ENCODE peak calls at places on chromosome 15, in eight cellular contexts. K is fibroblast of lung, T is HepG2, P is mammary epithelial cell, Y is DND-41, M is HCT116, N is hepatocyte, B is neural progenitor cell. F is an unnamed sample.

GRCh38 chr15:29569533-29570092 is 252.7 kb downstream of the TJP1 start:
- DNase-seq in M (no peak), K (no peak), Y (no peak), T (no peak), P (no peak), N (no peak), B (peak; percentile 69), F (no peak)

GRCh38 chr15:41975679-41976078 is 3.3 kb upstream of the EHD4 start:
- DNase-seq in Y (no peak), M (no peak), K (no peak), T (no peak), B (no peak), N (no peak), P (no peak), F (no peak)

GRCh38 chr15:50135123-50135541 is 16.1 kb upstream of the ATP8B4 start:
- DNase-seq in K (peak; percentile 66), B (no peak), P (no peak), T (no peak), N (no peak), M (no peak), Y (no peak), F (no peak)

GRCh38 chr15:77749998-77750540 is 117.4 kb upstream of the LINGO1 start:
- DNase-seq in N (no peak), K (no peak), M (no peak), Y (no peak), T (no peak), P (no peak), B (no peak), F (no peak)

GRCh38 chr15:79380755-79381499 is 51.2 kb upstream of the MINAR1 start:
- DNase-seq in M (peak; percentile 40), P (peak; percentile 42), N (peak; percentile 86), K (peak; percentile 55), T (peak; percentile 63), B (peak; percentile 87), Y (peak; percentile 74), F (peak; percentile 79)

GRCh38 chr15:57231559-57231958 is 144.7 kb upstream of the CGNL1 start:
- DNase-seq in K (no peak), Y (no peak), B (no peak), N (no peak), M (no peak), T (no peak), P (no peak), F (no peak)

GRCh38 chr15:63288778-63289378 is 11.5 kb downstream of the APH1B start:
- DNase-seq in Y (no peak), N (peak; percentile 72), P (peak; percentile 36), K (peak; percentile 35), M (peak; percentile 33), B (peak; percentile 53), T (peak; percentile 52), F (peak; percentile 69)

GRCh38 chr15:25783607-25784131 is 79.5 kb downstream of the ATP10A start:
- DNase-seq in T (no peak), N (no peak), P (no peak), K (no peak), Y (no peak), B (peak; percentile 68), M (no peak), F (peak; percentile 28)

GRCh38 chr15:26864664-26865191 is 2.1 kb upstream of the GABRA5 start:
- DNase-seq in T (no peak), K (peak; percentile 40), Y (peak; percentile 10), P (peak; percentile 5), N (peak; percentile 72), B (peak; percentile 76), M (no peak), F (peak; percentile 60)

GRCh38 chr15:48631191-48631770 is 14.2 kb downstream of the FBN1 start:
- DNase-seq in Y (no peak), N (no peak), P (no peak), M (no peak), T (no peak), K (peak; percentile 50), B (peak; percentile 46), F (no peak)

GRCh38 chr15:76533995-76534394 is 197.4 kb downstream of the ISL2 start:
- DNase-seq in N (no peak), Y (no peak), K (peak; percentile 8), M (no peak), P (no peak), B (no peak), T (peak; percentile 32), F (no peak)

GRCh38 chr15:72358532-72359180 is 17.2 kb downstream of the HEXA start:
- DNase-seq in M (no peak), T (peak; percentile 83), P (peak; percentile 86), K (peak; percentile 86), Y (no peak), N (no peak), B (no peak), F (peak; percentile 88)

GRCh38 chr15:48946088-48946839 is 17.5 kb downstream of the SHC4 start:
- DNase-seq in T (no peak), N (peak; percentile 71), M (no peak), B (no peak), Y (no peak), K (peak; percentile 92), P (peak; percentile 96), F (peak; percentile 84)

GRCh38 chr15:56838085-56838484 is 80.4 kb upstream of the TCF12 start:
- DNase-seq in M (no peak), N (no peak), P (no peak), B (no peak), K (no peak), Y (peak; percentile 57), T (no peak), F (no peak)

GRCh38 chr15:58362262-58362922 is 69.4 kb upstream of the LIPC start:
- DNase-seq in Y (no peak), T (no peak), P (no peak), B (no peak), K (no peak), N (no peak), M (no peak), F (no peak)

GRCh38 chr15:65887565-65887964 is 18.3 kb downstream of the RAB11A start:
- DNase-seq in K (no peak), P (no peak), N (no peak), M (no peak), B (no peak), Y (no peak), T (no peak), F (no peak)

GRCh38 chr15:94576889-94577533 is 345.6 kb downstream of the MCTP2 start:
- DNase-seq in K (no peak), M (peak; percentile 26), B (peak; percentile 65), T (peak; percentile 20), Y (peak; percentile 53), N (peak; percentile 29), P (peak; percentile 31), F (peak; percentile 25)

GRCh38 chr15:36075333-36075732 is 504.1 kb upstream of the CDIN1 start:
- DNase-seq in M (no peak), N (no peak), K (no peak), P (no peak), Y (no peak), B (no peak), T (no peak), F (no peak)

DNA sequence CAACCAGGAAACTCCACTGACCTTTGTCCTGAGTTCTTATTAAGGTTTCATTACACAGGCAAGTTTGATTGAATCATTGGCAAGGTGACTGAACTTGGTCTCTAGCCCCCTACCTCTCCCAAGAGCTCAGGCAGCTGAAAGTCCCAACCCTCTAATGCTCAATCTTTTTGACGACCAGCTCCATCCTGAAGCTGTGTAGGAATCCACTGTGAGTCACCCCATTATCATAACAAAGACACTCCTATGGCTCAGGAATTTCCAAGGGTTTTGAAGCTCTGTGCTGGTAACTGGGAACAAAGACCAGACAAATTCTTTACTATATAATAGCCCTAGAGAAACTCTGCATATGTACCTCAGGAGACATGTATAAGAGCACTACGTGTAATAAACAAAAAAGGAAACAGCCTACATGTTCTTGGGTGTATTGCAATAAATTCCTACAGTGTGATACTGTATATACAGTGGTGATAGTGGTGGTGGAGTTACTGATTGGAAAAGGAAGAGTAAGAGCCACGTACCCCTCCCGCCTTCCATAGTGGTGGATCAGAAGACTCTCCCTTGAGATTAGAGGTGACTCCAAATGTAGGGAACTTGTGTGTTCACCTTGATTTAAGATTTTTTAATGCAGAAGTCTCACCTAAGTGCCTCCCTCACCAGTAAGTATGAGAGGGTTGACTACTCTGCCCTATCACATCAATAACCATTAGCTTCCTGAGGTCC is 116.6 kb downstream of the ST8SIA2 start:
- DNase-seq in M (no peak), K (peak; percentile 81), N (peak; percentile 17), P (peak; percentile 51), B (peak; percentile 81), Y (no peak), T (no peak), F (peak; percentile 5)
- H3K4me2 ChIP-seq in M (no peak overlapping the region), K (no peak overlapping the region), N (no peak overlapping the region), P (no peak overlapping the region), B (peak overlapping the region; percentile 31), Y (no peak overlapping the region), T (no peak overlapping the region), F (no peak overlapping the region)

GRCh38 chr15:31153531-31153930 is 52.0 kb upstream of the TRPM1 start:
- DNase-seq in N (no peak), B (no peak), Y (no peak), M (no peak), K (no peak), P (peak; percentile 18), T (no peak), F (no peak)

GRCh38 chr15:31157644-31158069 is 56.1 kb upstream of the TRPM1 start:
- DNase-seq in B (no peak), M (no peak), N (peak; percentile 56), Y (no peak), T (peak; percentile 98), P (no peak), K (no peak), F (no peak)

GRCh38 chr15:31156808-31157207 is 55.3 kb upstream of the TRPM1 start:
- DNase-seq in N (no peak), M (no peak), Y (no peak), T (no peak), K (no peak), B (no peak), P (no peak), F (no peak)

GRCh38 chr15:31156226-31156625 is 54.7 kb upstream of the TRPM1 start:
- DNase-seq in M (no peak), Y (no peak), B (no peak), N (no peak), T (no peak), P (no peak), K (no peak), F (no peak)

DNA sequence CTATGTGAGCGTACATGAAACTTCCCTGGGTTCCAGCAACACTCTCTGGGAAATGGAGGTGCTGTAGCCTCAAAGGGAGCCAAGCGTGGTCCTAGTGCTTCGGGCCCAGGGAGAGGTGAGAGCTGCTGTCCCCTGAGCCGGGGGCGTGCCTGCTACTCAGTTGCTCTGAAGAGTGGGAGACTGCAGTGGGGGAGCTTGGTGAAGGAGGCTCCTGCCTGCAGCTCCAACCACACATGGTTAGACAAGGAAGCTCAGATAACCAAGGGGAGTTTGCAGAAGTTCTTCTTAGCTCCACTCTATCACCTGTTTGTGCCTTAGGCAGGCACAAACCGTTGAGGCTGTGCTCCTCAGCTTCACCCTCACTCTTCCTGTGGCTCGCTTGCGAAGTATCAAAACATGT is 53.6 kb upstream of the TRPM1 start:
- DNase-seq in N (no peak), B (no peak), M (no peak), P (no peak), Y (no peak), T (no peak), K (no peak), F (no peak)
- TF ChIP-seq CTCF in N (no peak), B (no peak), M (no peak), P (no peak), Y (no peak), T (no peak), K (no peak), F (no peak)

GRCh38 chr15:37885651-37886050 is 48.8 kb upstream of the TMCO5A start:
- DNase-seq in B (no peak), M (no peak), K (no peak), Y (no peak), P (no peak), N (no peak), T (no peak), F (peak; percentile 45)
- H3K36me3 ChIP-seq in B (no peaks in the 10 kb centered on the region), M (no peaks in the 10 kb centered on the region), K (no peaks in the 10 kb centered on the region), Y (no peaks in the 10 kb centered on the region), P (no peaks in the 10 kb centered on the region), N (no peaks in the 10 kb centered on the region), T (no peaks in the 10 kb centered on the region), F (no peaks in the 10 kb centered on the region)

GRCh38 chr15:68616397-68616796 is 37.6 kb downstream of the CORO2B start:
- DNase-seq in M (no peak), P (no peak), K (peak; percentile 59), Y (no peak), T (no peak), B (no peak), N (no peak), F (no peak)
- H3K4me2 ChIP-seq in M (peak overlapping the region; percentile 6), P (no peak overlapping the region), K (no peak overlapping the region), Y (no peak overlapping the region), T (no peak overlapping the region), B (no peak overlapping the region), N (no peak overlapping the region), F (no peak overlapping the region)

F was measured in PC-3.